ENCODE peak calls at places on chromosomes 7 and 10, in four cellular contexts. R is transverse colon, P is NCI-H1930, O is RCC 7860. C is an unnamed sample.
A peak's percentile ranks its signal among the peaks of the same experiment; 100 is the strongest.

GRCh38 chr10:124725791-124726190 is 18.4 kb downstream of the FAM53B start:
- DNase-seq in R (no peak), P (no peak), O (no peak), C (no peak)

GRCh38 chr7:50632561-50633413 is 67.6 kb upstream of the DDC start:
- DNase-seq in R (peak; percentile 59), P (no peak), O (peak; percentile 24), C (no peak)

GRCh38 chr7:150568714-150569113 is 1.5 kb downstream of the GIMAP4 start:
- DNase-seq in R (no peak), P (no peak), O (no peak), C (no peak)

GRCh38 chr7:140638311-140638791 is 2.3 kb downstream of the DENND2A start:
- DNase-seq in R (no peak), P (no peak), O (no peak), C (no peak)

GRCh38 chr10:72146559-72147323 is 58.4 kb upstream of the SPOCK2 start:
- DNase-seq in R (no peak), P (no peak), O (no peak), C (no peak)

GRCh38 chr7:158271646-158272045 is 316.0 kb downstream of the PTPRN2 start:
- DNase-seq in R (no peak), P (no peak), O (no peak), C (no peak)

GRCh38 chr10:8311526-8312070 is 257.1 kb downstream of the GATA3 start:
- DNase-seq in R (no peak), P (no peak), O (no peak), C (no peak)

GRCh38 chr7:45021604-45022296 is 21.7 kb downstream of the CCM2 start:
- DNase-seq in R (no peak), P (no peak), O (peak; percentile 71), C (no peak)

GRCh38 chr10:52135101-52135500 is 179.0 kb upstream of the DKK1 start:
- DNase-seq in R (no peak), P (no peak), O (no peak), C (no peak)

GRCh38 chr7:38105874-38106483 is 72.1 kb upstream of the STARD3NL start:
- DNase-seq in R (no peak), P (peak; percentile 12), O (peak; percentile 50), C (peak; percentile 3)

GRCh38 chr10:127881262-127881661 is 11.5 kb downstream of the CLRN3 start:
- DNase-seq in R (peak; percentile 77), P (no peak), O (no peak), C (no peak)

GRCh38 chr10:123945506-123945905 is 53.9 kb upstream of the CPXM2 start:
- DNase-seq in R (no peak), P (no peak), O (peak; percentile 37), C (no peak)

GRCh38 chr10:58653139-58653538 is 140.5 kb downstream of the BICC1 start:
- DNase-seq in R (no peak), P (no peak), O (no peak), C (no peak)

GRCh38 chr7:135710417-135711138 is 17.4 kb downstream of the SLC13A4 start:
- DNase-seq in R (no peak), P (no peak), O (no peak), C (no peak)

GRCh38 chr7:104444019-104444418 is 115.6 kb downstream of the LHFPL3 start:
- DNase-seq in R (no peak), P (no peak), O (no peak), C (no peak)